ENCODE peak calls at places on chromosomes 6 and 20, in four cellular contexts. One of them, this sample, is unnamed.

GRCh38 chr6:143536866-143537691 is 25.6 kb upstream of the FUCA2 start:
- DNase-seq in endothelial cell of umbilical vein: peak
- DNase-seq in tibial nerve: peak
- DNase-seq in A549: peak
- DNase-seq in this sample: peak

GRCh38 chr6:105794263-105794662 is 291.9 kb upstream of the PRDM1 start:
- DNase-seq in endothelial cell of umbilical vein: no peak
- DNase-seq in tibial nerve: peak
- DNase-seq in A549: peak
- DNase-seq in this sample: peak

GRCh38 chr6:169591616-169592015 is 110.2 kb downstream of the WDR27 start:
- DNase-seq in endothelial cell of umbilical vein: no peak
- DNase-seq in tibial nerve: no peak
- DNase-seq in A549: no peak
- DNase-seq in this sample: no peak

GRCh38 chr6:70282906-70283461 is 19.9 kb downstream of the COL9A1 start:
- DNase-seq in A549: no peak
- DNase-seq in endothelial cell of umbilical vein: no peak
- DNase-seq in tibial nerve: no peak
- DNase-seq in this sample: no peak

GRCh38 chr20:23622839-23623343 is 14.9 kb downstream of the CST3 start:
- DNase-seq in A549: peak
- DNase-seq in endothelial cell of umbilical vein: peak
- DNase-seq in tibial nerve: peak
- DNase-seq in this sample: peak

GRCh38 chr6:19851273-19852089 is 14.3 kb downstream of the ID4 start:
- DNase-seq in tibial nerve: no peak
- DNase-seq in endothelial cell of umbilical vein: peak
- DNase-seq in A549: peak
- DNase-seq in this sample: no peak

GRCh38 chr6:151196571-151196970 is 43.2 kb upstream of the AKAP12 start:
- DNase-seq in tibial nerve: peak
- DNase-seq in endothelial cell of umbilical vein: no peak
- DNase-seq in A549: no peak
- DNase-seq in this sample: peak

GRCh38 chr6:163759542-163759941 is 345.0 kb downstream of the QKI start:
- DNase-seq in endothelial cell of umbilical vein: no peak
- DNase-seq in tibial nerve: no peak
- DNase-seq in A549: no peak
- DNase-seq in this sample: no peak

GRCh38 chr6:133971861-133972260 is 18.8 kb downstream of the TBPL1 start:
- DNase-seq in endothelial cell of umbilical vein: no peak
- DNase-seq in A549: no peak
- DNase-seq in tibial nerve: no peak
- DNase-seq in this sample: no peak
- TF ChIP-seq CTCF in endothelial cell of umbilical vein: no peak
- TF ChIP-seq CTCF in A549: no peak
- TF ChIP-seq CTCF in tibial nerve: no peak
- TF ChIP-seq CTCF in this sample: no peak

GRCh38 chr6:13711384-13711725 is 280 bp downstream of the RANBP9 start:
- DNase-seq in A549: no peak
- DNase-seq in tibial nerve: no peak
- DNase-seq in endothelial cell of umbilical vein: no peak
- DNase-seq in this sample: no peak
- TF ChIP-seq POLR2A in A549: no peak
- TF ChIP-seq POLR2A in tibial nerve: no peak
- TF ChIP-seq POLR2A in endothelial cell of umbilical vein: no peak
- TF ChIP-seq POLR2A in this sample: no peak

DNA sequence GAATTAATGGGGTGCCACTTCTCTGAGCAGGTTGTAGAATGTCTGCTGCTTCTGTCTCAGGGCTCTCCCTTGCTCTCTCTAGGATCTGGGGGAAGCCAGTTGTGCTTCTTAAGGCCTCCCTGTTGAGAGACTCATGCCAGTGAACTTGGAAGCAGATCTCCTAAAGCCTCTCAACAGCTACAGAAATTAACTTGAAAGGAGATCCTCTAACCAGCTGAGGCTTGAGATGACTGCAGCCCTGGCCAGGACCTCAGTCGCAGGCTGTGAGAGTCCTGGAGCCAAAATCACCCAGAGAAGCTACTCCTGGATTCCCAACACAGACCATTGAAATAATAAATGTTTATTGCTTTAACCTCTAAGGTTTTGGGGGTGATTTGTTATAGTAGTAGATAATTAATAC is 180.2 kb upstream of the MARCKS start:
- DNase-seq in endothelial cell of umbilical vein: no peak
- DNase-seq in A549: no peak
- DNase-seq in tibial nerve: no peak
- DNase-seq in this sample: no peak
- TF ChIP-seq CTCF in endothelial cell of umbilical vein: no peak
- TF ChIP-seq CTCF in A549: no peak
- TF ChIP-seq CTCF in tibial nerve: no peak
- TF ChIP-seq CTCF in this sample: no peak

GRCh38 chr20:11919571-11919970 is 1.9 kb downstream of the BTBD3 start:
- DNase-seq in A549: no peak
- DNase-seq in endothelial cell of umbilical vein: no peak
- DNase-seq in tibial nerve: no peak
- DNase-seq in this sample: no peak

GRCh38 chr20:11919046-11919445 is 1.4 kb downstream of the BTBD3 start:
- DNase-seq in tibial nerve: no peak
- DNase-seq in endothelial cell of umbilical vein: no peak
- DNase-seq in A549: no peak
- DNase-seq in this sample: no peak

GRCh38 chr20:11920083-11920482 is 2.4 kb downstream of the BTBD3 start:
- DNase-seq in A549: no peak
- DNase-seq in endothelial cell of umbilical vein: no peak
- DNase-seq in tibial nerve: no peak
- DNase-seq in this sample: no peak

GRCh38 chr20:11918280-11918952 is 723 bp downstream of the BTBD3 start:
- DNase-seq in tibial nerve: no peak
- DNase-seq in endothelial cell of umbilical vein: peak
- DNase-seq in A549: no peak
- DNase-seq in this sample: no peak

DNA sequence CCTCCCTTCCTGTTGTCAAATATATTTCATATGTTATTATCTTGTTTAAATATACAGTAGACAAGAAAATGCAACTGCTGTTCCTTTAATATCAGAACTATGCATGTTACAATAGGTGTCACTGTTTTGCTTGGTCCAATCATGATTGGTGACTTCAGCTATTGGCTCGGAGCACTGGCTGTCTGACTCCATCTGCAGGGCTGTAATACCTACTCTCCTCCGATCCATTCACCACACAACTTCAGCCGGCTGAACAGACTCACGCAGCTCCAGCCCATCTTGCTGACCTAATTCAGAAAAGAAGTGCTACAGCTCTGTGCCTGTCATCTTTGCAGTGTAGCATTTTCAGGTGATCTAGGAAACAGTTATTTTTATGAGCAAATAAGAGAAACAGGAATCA is at the start of gene BTBD3:
- DNase-seq in A549: no peak
- DNase-seq in tibial nerve: no peak
- DNase-seq in endothelial cell of umbilical vein: peak
- DNase-seq in this sample: no peak
- TF ChIP-seq POLR2A in A549: no peak
- TF ChIP-seq POLR2A in tibial nerve: no peak
- TF ChIP-seq POLR2A in endothelial cell of umbilical vein: peak
- TF ChIP-seq POLR2A in this sample: no peak

DNA sequence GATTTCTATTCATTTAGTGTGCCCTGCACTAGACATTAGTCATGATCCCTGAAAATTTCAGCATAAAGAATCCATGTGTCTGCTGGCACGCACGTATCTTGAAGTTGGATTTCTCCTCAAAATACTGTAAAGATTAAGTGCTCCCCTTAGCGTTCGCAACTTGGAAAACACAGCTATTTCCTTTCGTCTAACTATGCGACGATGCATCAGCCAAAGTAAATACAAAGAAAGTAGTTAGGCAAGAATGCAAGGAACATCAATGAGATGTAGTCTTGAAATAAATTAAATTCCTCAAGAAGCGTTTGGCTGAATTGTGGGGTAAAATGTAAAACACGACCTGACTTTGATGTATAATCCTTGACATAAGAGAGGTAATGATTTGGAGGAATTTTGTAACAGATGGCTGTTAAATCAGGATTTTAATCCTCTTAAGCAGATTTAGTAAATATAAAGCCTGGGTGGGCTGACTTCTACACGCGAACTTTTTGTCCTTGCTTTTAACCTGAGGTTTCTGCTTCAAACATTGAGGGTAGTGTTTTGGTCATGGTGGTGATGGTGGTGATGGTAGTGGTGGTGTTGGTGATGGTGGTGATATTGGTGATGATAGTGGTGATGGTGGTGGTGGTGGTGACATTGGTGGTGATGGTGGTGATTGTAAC is 88.2 kb downstream of the FOXF2 start:
- DNase-seq in A549: peak
- DNase-seq in tibial nerve: no peak
- DNase-seq in endothelial cell of umbilical vein: peak
- DNase-seq in this sample: no peak
- TF ChIP-seq CTCF in A549: peak
- TF ChIP-seq CTCF in tibial nerve: no peak
- TF ChIP-seq CTCF in endothelial cell of umbilical vein: no peak
- TF ChIP-seq CTCF in this sample: no peak

DNA sequence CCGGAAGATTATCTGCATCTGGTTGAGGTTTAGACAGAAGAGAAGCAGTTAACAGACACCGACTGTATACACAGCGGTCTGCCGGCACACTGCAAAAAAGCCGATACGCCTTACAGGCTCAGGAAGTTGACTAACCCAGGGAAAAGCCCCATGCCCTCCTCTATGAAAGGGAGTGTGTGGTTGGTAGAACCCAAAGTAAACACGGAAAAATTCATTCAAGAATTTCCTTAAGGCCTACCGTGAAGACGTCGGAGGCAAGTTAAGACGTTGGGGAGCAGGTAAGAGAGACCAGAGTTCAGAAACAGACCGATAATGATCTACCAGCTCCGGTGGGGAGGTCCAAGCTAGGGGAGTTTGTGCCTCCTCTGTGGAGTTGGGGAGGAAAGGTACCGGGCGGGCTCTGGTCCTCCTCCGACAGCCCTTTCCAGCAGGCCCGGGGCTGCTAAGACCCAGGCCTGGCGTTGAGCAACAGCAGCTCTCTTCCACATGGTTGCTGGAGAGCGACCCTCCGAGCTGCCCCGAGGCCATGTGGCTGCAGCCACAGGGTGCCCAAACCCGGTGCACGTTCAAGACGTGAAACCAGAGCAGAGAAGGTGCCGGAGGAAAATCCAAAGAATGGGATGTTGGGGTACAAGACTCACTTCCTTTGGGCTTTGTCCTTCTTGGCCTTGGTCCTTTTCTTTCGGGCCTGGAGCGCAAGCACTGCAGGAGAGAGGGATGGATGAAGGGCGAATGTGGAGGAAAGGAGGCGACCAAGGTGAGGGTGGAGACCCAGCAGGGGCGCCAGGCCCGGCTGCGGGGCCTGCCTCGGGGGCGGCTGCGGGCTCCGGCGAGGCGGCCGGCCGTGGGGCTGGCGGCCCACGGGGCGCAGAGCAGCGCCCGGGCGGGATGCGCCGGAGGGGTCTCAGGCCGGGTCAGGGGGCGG is 809 bp downstream of the SRPK1 start:
- DNase-seq in A549: no peak
- DNase-seq in endothelial cell of umbilical vein: peak
- DNase-seq in tibial nerve: no peak
- DNase-seq in this sample: no peak
- TF ChIP-seq POLR2A in A549: no peak
- TF ChIP-seq POLR2A in endothelial cell of umbilical vein: peak
- TF ChIP-seq POLR2A in tibial nerve: no peak
- TF ChIP-seq POLR2A in this sample: no peak